ENCODE peak calls at places on chromosomes 1 and 21, in ten cellular contexts. U is T47D; E is activated T-cell treated with anti-CD3 and anti-CD28 coated beads, Interleukin-2, amount 50 U/mL, for 1 hour; B is AG20443; P is NCI-H345; Q is activated CD8-positive, alpha-beta memory T cell treated with anti-CD3 and anti-CD28 coated beads for 1 hour; M is amniotic stem cell; S is hepatocyte; K is lower leg skin; I is retinal pigment epithelial cell. X is an unnamed sample.

GRCh38 chr21:43193651-43194302 is 25.0 kb downstream of the CRYAA start:
- DNase-seq in U (no peak), E (no peak), B (peak; percentile 86), P (no peak), Q (no peak), M (peak; percentile 25), S (peak; percentile 60), K (peak; percentile 14), I (no peak), X (peak; percentile 91)

GRCh38 chr21:42093991-42094417 is 22.9 kb downstream of the UMODL1 start:
- DNase-seq in U (no peak), E (no peak), B (peak; percentile 92), P (no peak), Q (no peak), M (peak; percentile 85), S (peak; percentile 55), K (no peak), I (peak; percentile 99), X (peak; percentile 80)

GRCh38 chr1:246110343-246111219 is 396.5 kb downstream of the SMYD3 start:
- DNase-seq in U (peak; percentile 13), E (no peak), B (no peak), P (peak; percentile 83), Q (no peak), M (no peak), S (peak; percentile 46), K (no peak), I (no peak), X (no peak)

GRCh38 chr1:110155878-110156522 is 5.7 kb downstream of the SLC6A17 start:
- DNase-seq in U (peak; percentile 66), E (peak; percentile 40), B (peak; percentile 89), P (no peak), Q (peak; percentile 18), M (peak; percentile 23), S (peak; percentile 87), K (no peak), I (no peak), X (peak; percentile 45)

GRCh38 chr1:27529638-27530018 is 39.7 kb upstream of the WASF2 start:
- DNase-seq in U (no peak), E (no peak), B (no peak), P (no peak), Q (no peak), M (no peak), S (no peak), K (no peak), I (no peak), X (no peak)

GRCh38 chr21:15823486-15824150 is 93.8 kb downstream of the USP25 start:
- DNase-seq in U (no peak), E (no peak), B (no peak), P (no peak), Q (no peak), M (no peak), S (no peak), K (no peak), I (no peak), X (no peak)

GRCh38 chr1:2910211-2910610 is 108.7 kb upstream of the TTC34 start:
- DNase-seq in U (no peak), E (no peak), B (no peak), P (no peak), Q (no peak), M (no peak), S (no peak), K (no peak), I (no peak), X (no peak)

GRCh38 chr1:212205843-212206242 is 79.4 kb upstream of the PPP2R5A start:
- DNase-seq in U (no peak), E (no peak), B (peak; percentile 37), P (no peak), Q (no peak), M (no peak), S (no peak), K (no peak), I (no peak), X (no peak)

GRCh38 chr1:184937729-184938128 is 36.6 kb downstream of the NIBAN1 start:
- DNase-seq in U (no peak), E (no peak), B (no peak), P (no peak), Q (no peak), M (no peak), S (no peak), K (no peak), I (no peak), X (no peak)

GRCh38 chr21:28771790-28772501 is 220.7 kb downstream of the LTN1 start:
- DNase-seq in U (no peak), E (no peak), B (peak; percentile 47), P (no peak), Q (no peak), M (peak; percentile 42), S (peak; percentile 59), K (no peak), I (peak; percentile 51), X (peak; percentile 5)

GRCh38 chr1:35029756-35030155 is 2.0 kb downstream of the ZMYM6 start:
- DNase-seq in U (no peak), E (no peak), B (no peak), P (no peak), Q (no peak), M (no peak), S (no peak), K (no peak), I (no peak), X (no peak)

GRCh38 chr1:6870571-6870970 is 85.3 kb downstream of the CAMTA1 start:
- DNase-seq in U (no peak), E (no peak), B (no peak), P (no peak), Q (no peak), M (no peak), S (no peak), K (no peak), I (no peak), X (no peak)

GRCh38 chr1:181092056-181092455 is 3.6 kb downstream of the IER5 start:
- DNase-seq in U (no peak), E (no peak), B (no peak), P (no peak), Q (no peak), M (no peak), S (no peak), K (no peak), I (no peak), X (no peak)

GRCh38 chr1:38005195-38006007 is at the start of gene FHL3:
- DNase-seq in U (peak; percentile 70), E (peak; percentile 56), B (peak; percentile 72), P (peak; percentile 72), Q (no peak), M (no peak), S (peak; percentile 82), K (no peak), I (no peak), X (no peak)

GRCh38 chr1:150295476-150295875 is 1.8 kb downstream of the MRPS21 start:
- DNase-seq in U (no peak), E (no peak), B (no peak), P (no peak), Q (no peak), M (no peak), S (no peak), K (no peak), I (no peak), X (no peak)

GRCh38 chr1:14597343-14598006 is 1.0 kb upstream of the KAZN start:
- DNase-seq in U (no peak), E (no peak), B (peak; percentile 22), P (no peak), Q (no peak), M (no peak), S (peak; percentile 16), K (no peak), I (peak; percentile 56), X (no peak)